ENCODE peak calls at places on chromosomes 12 and 14, in seven cellular contexts. T, F, G, V, Q, O and J are unnamed samples. For H3K4me1, the result is how much of the 10 kb centered on the place peaks cover.

GRCh38 chr12:109715310-109716091 is 1.9 kb downstream of the FAM222A start:
- DNase-seq in V (peak), G (peak), Q (peak), O (no peak), F (peak), T (no peak), J (no peak)

GRCh38 chr14:58078068-58078467 is 73.9 kb downstream of the ARMH4 start:
- DNase-seq in V (no peak), G (no peak), T (no peak), O (no peak), Q (no peak), F (peak), J (peak)

GRCh38 chr12:88529531-88530488 is 50.5 kb downstream of the KITLG start:
- DNase-seq in T (no peak), O (no peak), G (no peak), V (no peak), Q (no peak), F (no peak), J (no peak)

GRCh38 chr12:12247584-12247983 is 19.3 kb downstream of the LRP6 start:
- DNase-seq in G (no peak), Q (no peak), O (no peak), F (no peak), T (no peak), V (no peak), J (no peak)

GRCh38 chr12:107372229-107372658 is 278.9 kb upstream of the CRY1 start:
- DNase-seq in O (no peak), V (no peak), T (no peak), Q (no peak), G (no peak), F (peak), J (no peak)

GRCh38 chr14:38432186-38432585 is 176.3 kb upstream of the CLEC14A start:
- DNase-seq in Q (no peak), T (no peak), G (no peak), O (no peak), V (no peak), F (no peak), J (no peak)

GRCh38 chr12:88305491-88305890 is 163.4 kb downstream of the TMTC3 start:
- DNase-seq in T (no peak), V (no peak), G (no peak), F (no peak), Q (no peak), O (no peak), J (peak)

GRCh38 chr12:56122637-56123036 is 4.6 kb downstream of the ZC3H10 start:
- DNase-seq in F (no peak), V (no peak), G (no peak), T (no peak), Q (no peak), O (no peak), J (no peak)

GRCh38 chr12:80193900-80194299 is 94.6 kb downstream of the OTOGL start:
- DNase-seq in V (no peak), F (no peak), T (no peak), O (no peak), Q (no peak), G (no peak), J (no peak)

GRCh38 chr12:78799679-78800078 is 64.9 kb upstream of the SYT1 start:
- DNase-seq in Q (no peak), V (no peak), O (no peak), T (no peak), G (no peak), F (no peak), J (no peak)

GRCh38 chr12:27210187-27210586 is 33.9 kb upstream of the STK38L start:
- DNase-seq in G (no peak), T (no peak), Q (no peak), F (no peak), O (no peak), V (no peak), J (no peak)

GRCh38 chr12:49868952-49869815 is 26.3 kb upstream of the BCDIN3D start:
- DNase-seq in Q (peak), O (peak), T (peak), V (peak), F (peak), G (peak), J (no peak)

GRCh38 chr12:625998-626397 is 37.2 kb downstream of the NINJ2 start:
- DNase-seq in T (no peak), V (no peak), F (no peak), G (no peak), O (no peak), Q (peak), J (no peak)

GRCh38 chr14:105375635-105376057 is 22.7 kb upstream of the TEX22 start:
- DNase-seq in V (no peak), G (no peak), O (no peak), Q (no peak), T (no peak), F (peak), J (no peak)

GRCh38 chr12:6697584-6698351 is 2.8 kb downstream of the PIANP start:
- DNase-seq in F (peak), T (no peak), V (no peak), Q (no peak), G (no peak), O (no peak), J (peak)
- TF ChIP-seq CTCF in F (peak), T (peak), V (no peak), Q (no peak), G (peak), O (peak), J (peak)

GRCh38 chr12:130465046-130465445 is 127.4 kb downstream of the PIWIL1 start:
- DNase-seq in T (no peak), V (no peak), O (no peak), G (no peak), F (no peak), Q (no peak), J (no peak)

GRCh38 chr12:130463818-130464663 is 126.4 kb downstream of the PIWIL1 start:
- DNase-seq in O (no peak), F (no peak), Q (no peak), T (no peak), V (no peak), G (no peak), J (no peak)

GRCh38 chr12:130462558-130462924 is 124.9 kb downstream of the PIWIL1 start:
- DNase-seq in G (no peak), Q (no peak), F (no peak), T (no peak), O (no peak), V (no peak), J (no peak)

GRCh38 chr12:130461868-130462557 is 124.3 kb downstream of the PIWIL1 start:
- DNase-seq in O (no peak), V (no peak), F (no peak), T (no peak), G (no peak), Q (no peak), J (no peak)

GRCh38 chr12:130463259-130463658 is 125.6 kb downstream of the PIWIL1 start:
- DNase-seq in O (no peak), Q (no peak), T (no peak), F (no peak), G (no peak), V (no peak), J (no peak)
- H3K4me1 ChIP-seq in O (under half), Q (under half), T (under half), F (under half), G (under half), V (under half), J (under half)

DNA sequence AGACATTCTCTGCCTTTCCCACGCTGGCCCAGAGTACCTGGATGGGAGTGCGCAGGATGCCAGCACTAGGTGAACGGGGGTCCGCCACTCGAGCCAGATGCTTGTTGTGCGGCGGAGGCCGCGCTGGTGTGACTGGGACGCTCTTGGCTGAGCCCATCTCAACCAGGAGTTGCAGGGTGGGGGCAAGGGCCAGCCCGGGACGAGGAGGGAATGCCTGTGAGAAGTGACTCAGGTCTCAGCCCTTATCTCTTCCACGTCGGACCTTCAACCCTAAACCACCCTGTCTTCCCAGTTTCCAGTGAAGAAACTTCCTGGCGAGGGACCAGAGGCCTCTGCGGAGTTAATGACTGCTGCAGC is 312 bp downstream of the CDCA3 start:
- DNase-seq in F (no peak), G (no peak), O (no peak), T (no peak), V (no peak), Q (no peak), J (no peak)
- H3K27ac ChIP-seq in F (no peak), G (peak), O (no peak), T (no peak), V (no peak), Q (no peak), J (no peak)

GRCh38 chr14:103562135-103562384 is 397 bp downstream of the BAG5 start:
- DNase-seq in V (no peak), T (peak), O (no peak), G (peak), F (no peak), Q (no peak), J (no peak)
- TF ChIP-seq CTCF in V (no peak), T (no peak), O (no peak), G (no peak), F (no peak), Q (no peak), J (no peak)

DNA sequence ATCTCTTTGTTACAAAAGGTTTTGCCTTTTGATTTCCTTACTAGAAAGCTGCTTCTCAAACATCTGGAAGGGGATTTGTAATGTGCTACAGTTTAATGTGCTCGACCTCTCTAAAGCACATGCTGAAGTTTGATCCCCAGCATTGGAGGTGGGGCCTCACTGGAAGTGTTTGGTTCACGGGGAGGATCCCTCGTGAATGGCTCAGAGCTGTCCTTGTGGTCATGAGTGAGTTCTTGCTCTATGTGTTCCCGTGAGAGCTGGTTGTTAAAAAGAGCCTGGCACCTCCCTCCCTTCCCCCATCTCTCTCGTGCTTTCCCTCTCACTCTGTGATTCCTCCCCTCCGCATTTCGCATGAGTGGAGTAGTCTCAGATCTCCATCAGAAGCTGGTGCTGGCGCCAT is 214.6 kb downstream of the FOXN3 start:
- DNase-seq in G (no peak), F (no peak), T (no peak), Q (no peak), O (no peak), V (no peak), J (no peak)
- H3K4me1 ChIP-seq in G (under half), F (under half), T (under half), Q (under half), O (under half), V (under half), J (under half)

DNA sequence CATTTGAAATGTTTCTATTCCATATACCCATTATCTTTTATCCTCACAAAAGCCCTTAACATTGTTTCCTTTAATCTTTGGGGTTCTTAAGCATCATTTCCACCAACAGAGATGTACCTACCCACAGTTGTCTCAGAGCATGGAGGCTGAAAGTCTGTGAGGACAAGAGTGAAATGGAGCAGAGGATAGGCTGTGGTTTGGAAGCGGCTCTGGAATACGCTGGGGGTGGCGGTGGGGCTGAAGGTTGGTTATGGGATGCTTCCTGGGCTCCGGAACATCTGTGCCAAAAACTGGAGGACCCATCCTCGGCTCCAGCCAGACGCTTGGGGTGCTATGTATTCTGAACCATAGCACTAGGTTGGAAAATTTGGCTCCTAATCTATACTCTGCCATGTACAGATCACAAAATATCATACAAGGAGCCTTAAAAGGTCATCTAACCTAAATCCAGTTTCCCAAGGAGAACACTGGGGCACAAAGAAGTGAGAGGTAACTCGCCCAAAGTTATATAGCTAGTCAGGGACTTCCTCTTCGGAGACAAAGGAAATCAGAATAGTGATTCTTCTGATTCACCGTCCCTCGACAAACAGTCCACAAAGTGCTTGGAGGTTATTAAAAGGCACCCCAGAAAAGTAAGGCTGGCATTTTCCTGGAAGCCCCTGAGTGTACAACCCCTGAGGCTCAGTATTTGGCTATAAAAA is 2.5 kb downstream of the PPP1R3E start:
- DNase-seq in G (no peak), Q (no peak), O (no peak), F (no peak), V (peak), T (no peak), J (no peak)
- H3K27ac ChIP-seq in G (peak), Q (peak), O (peak), F (peak), V (peak), T (peak), J (peak)

GRCh38 chr12:10901427-10901826 is 7.9 kb downstream of the TAS2R13 start:
- DNase-seq in G (no peak), V (no peak), F (peak), T (no peak), O (no peak), Q (no peak), J (peak)
- TF ChIP-seq CTCF in G (no peak), V (no peak), F (no peak), T (no peak), O (no peak), Q (no peak), J (peak)